ENCODE peak calls at places on chromosome 10, in ten cellular contexts. B is progenitor cell of endocrine pancreas, H is colonic mucosa, P is A549, U is IMR-90, W is cardiac muscle cell, A is ascending aorta, M is BJ, Y is left ventricle myocardium inferior, I is adrenal gland. L is an unnamed sample.
A peak's percentile ranks its signal among the peaks of the same experiment; 100 is the strongest.

GRCh38 chr10:30059209-30060107 is at the start of gene JCAD:
- DNase-seq in B (peak; percentile 74), H (peak; percentile 72), P (peak; percentile 32), U (no peak), W (peak; percentile 85), A (no peak), M (no peak), Y (peak; percentile 87), I (peak; percentile 83), L (peak; percentile 67)

GRCh38 chr10:81179805-81180452 is 642.2 kb downstream of the SH2D4B start:
- DNase-seq in B (no peak), H (peak; percentile 33), P (peak; percentile 36), U (peak; percentile 2), W (peak; percentile 28), A (no peak), M (no peak), Y (no peak), I (peak; percentile 17), L (peak; percentile 1)

GRCh38 chr10:31536297-31536696 is 217.3 kb downstream of the ZEB1 start:
- DNase-seq in B (no peak), H (no peak), P (no peak), U (no peak), W (no peak), A (no peak), M (no peak), Y (no peak), I (no peak), L (no peak)

GRCh38 chr10:42879380-42880254 is 97.0 kb downstream of the BMS1 start:
- DNase-seq in B (no peak), H (no peak), P (no peak), U (no peak), W (no peak), A (no peak), M (no peak), Y (no peak), I (no peak), L (no peak)

GRCh38 chr10:25831138-25831537 is 102.9 kb upstream of the MYO3A start:
- DNase-seq in B (no peak), H (no peak), P (no peak), U (no peak), W (no peak), A (no peak), M (no peak), Y (no peak), I (no peak), L (no peak)

GRCh38 chr10:57031346-57031745 is 670.3 kb upstream of the ZWINT start:
- DNase-seq in B (no peak), H (no peak), P (no peak), U (no peak), W (no peak), A (no peak), M (no peak), Y (no peak), I (no peak), L (no peak)

GRCh38 chr10:60955957-60956425 is 12.0 kb upstream of the RHOBTB1 start:
- DNase-seq in B (no peak), H (no peak), P (peak; percentile 78), U (peak; percentile 82), W (no peak), A (no peak), M (no peak), Y (no peak), I (no peak), L (no peak)

GRCh38 chr10:91410638-91411367 is 659 bp downstream of the HECTD2 start:
- DNase-seq in B (no peak), H (peak; percentile 59), P (no peak), U (peak; percentile 63), W (no peak), A (no peak), M (no peak), Y (no peak), I (peak; percentile 32), L (no peak)

GRCh38 chr10:66836057-66836456 is 89.8 kb upstream of the LRRTM3 start:
- DNase-seq in B (no peak), H (no peak), P (peak; percentile 27), U (peak; percentile 81), W (peak; percentile 25), A (no peak), M (peak; percentile 28), Y (no peak), I (no peak), L (no peak)

GRCh38 chr10:122163182-122164027 is 107.7 kb upstream of the BTBD16 start:
- DNase-seq in B (peak; percentile 71), H (no peak), P (no peak), U (peak; percentile 52), W (peak; percentile 68), A (no peak), M (no peak), Y (no peak), I (no peak), L (peak; percentile 86)

GRCh38 chr10:69326692-69327091 is 48.4 kb downstream of the HK1 start:
- DNase-seq in B (no peak), H (no peak), P (no peak), U (no peak), W (no peak), A (no peak), M (no peak), Y (no peak), I (no peak), L (no peak)

GRCh38 chr10:47039558-47039905 is 128.3 kb downstream of the PTPN20 start:
- DNase-seq in B (no peak), H (no peak), P (no peak), U (no peak), W (no peak), A (no peak), M (no peak), Y (no peak), I (no peak), L (no peak)

GRCh38 chr10:77586719-77587423 is 50.7 kb downstream of the KCNMA1 start:
- DNase-seq in B (no peak), H (peak; percentile 48), P (peak; percentile 71), U (peak; percentile 98), W (no peak), A (no peak), M (peak; percentile 77), Y (no peak), I (no peak), L (no peak)

GRCh38 chr10:79445217-79445707 is at the start of gene ZCCHC24:
- DNase-seq in B (peak; percentile 41), H (peak; percentile 56), P (peak; percentile 54), U (no peak), W (no peak), A (no peak), M (no peak), Y (peak; percentile 60), I (no peak), L (peak; percentile 28)

GRCh38 chr10:6621536-6621935 is 41.5 kb upstream of the PRKCQ start:
- DNase-seq in B (no peak), H (no peak), P (no peak), U (peak; percentile 12), W (no peak), A (no peak), M (no peak), Y (no peak), I (no peak), L (no peak)

DNA sequence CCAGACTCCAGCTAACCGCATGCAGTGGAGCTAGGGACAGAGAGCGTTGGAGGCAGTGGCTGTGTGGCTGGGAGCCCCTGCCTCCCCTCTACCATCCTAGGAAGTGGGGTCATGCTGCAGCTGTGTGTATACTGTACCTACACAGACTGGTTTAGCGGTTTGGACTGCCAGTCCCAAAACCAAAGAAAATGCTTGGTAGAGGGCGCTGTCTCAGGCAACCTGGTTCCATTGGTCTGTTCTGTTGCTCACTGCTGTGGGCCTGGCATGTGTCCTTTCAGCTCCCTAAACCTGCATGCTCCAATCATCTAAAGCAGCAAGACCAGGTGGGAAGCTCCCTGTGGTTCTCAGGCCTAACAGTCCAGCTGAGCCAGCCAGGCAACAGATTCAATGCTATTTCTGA is 4.5 kb downstream of the RBP4 start:
- DNase-seq in B (no peak), H (no peak), P (peak; percentile 12), U (no peak), W (no peak), A (no peak), M (no peak), Y (no peak), I (no peak), L (no peak)
- TF ChIP-seq CTCF in B (no peak), H (no peak), P (no peak), U (no peak), W (no peak), A (no peak), M (no peak), Y (no peak), I (no peak), L (no peak)

GRCh38 chr10:7670157-7670556 is 3.4 kb upstream of the ITIH5 start:
- DNase-seq in B (no peak), H (no peak), P (no peak), U (no peak), W (no peak), A (no peak), M (no peak), Y (no peak), I (no peak), L (no peak)
- TF ChIP-seq CTCF in B (no peak), H (no peak), P (no peak), U (no peak), W (no peak), A (no peak), M (no peak), Y (no peak), I (no peak), L (no peak)

GRCh38 chr10:85789125-85789524 is 577.5 kb downstream of the GRID1 start:
- DNase-seq in B (no peak), H (no peak), P (no peak), U (no peak), W (no peak), A (no peak), M (no peak), Y (no peak), I (no peak), L (no peak)

GRCh38 chr10:85787393-85787792 is 579.2 kb downstream of the GRID1 start:
- DNase-seq in B (no peak), H (no peak), P (no peak), U (no peak), W (no peak), A (no peak), M (no peak), Y (no peak), I (no peak), L (no peak)

GRCh38 chr10:85788570-85788969 is 578.0 kb downstream of the GRID1 start:
- DNase-seq in B (no peak), H (no peak), P (no peak), U (no peak), W (no peak), A (no peak), M (no peak), Y (no peak), I (no peak), L (no peak)

GRCh38 chr10:85784792-85785191 is 581.8 kb downstream of the GRID1 start:
- DNase-seq in B (no peak), H (no peak), P (no peak), U (no peak), W (no peak), A (no peak), M (no peak), Y (no peak), I (no peak), L (no peak)

GRCh38 chr10:85786401-85786899 is 580.1 kb downstream of the GRID1 start:
- DNase-seq in B (no peak), H (no peak), P (no peak), U (no peak), W (peak; percentile 62), A (no peak), M (no peak), Y (no peak), I (no peak), L (no peak)
- TF ChIP-seq CTCF in B (peak; percentile 52), H (no peak), P (no peak), U (no peak), W (no peak), A (no peak), M (no peak), Y (peak; percentile 64), I (no peak), L (peak; percentile 44)

GRCh38 chr10:64519831-64520230 is 998.6 kb downstream of the REEP3 start:
- DNase-seq in B (no peak), H (no peak), P (no peak), U (no peak), W (no peak), A (no peak), M (no peak), Y (no peak), I (no peak), L (no peak)
- TF ChIP-seq CTCF in B (no peak), H (no peak), P (no peak), U (no peak), W (no peak), A (no peak), M (no peak), Y (no peak), I (no peak), L (no peak)